ENCODE peak calls at places on chromosomes 4 and X, in nine cellular contexts. H is MCF 10A, T is type B pancreatic cell, I is AG04449, J is HFFc6, O is GM20000, N is testis, G is ascending aorta, R is heart left ventricle. C is an unnamed sample.
A peak's percentile ranks its signal among the peaks of the same experiment; 100 is the strongest.

GRCh38 chr4:96913437-96914075 is 1073.7 kb downstream of the PDHA2 start:
- DNase-seq in H (peak; percentile 52), T (no peak), I (no peak), J (no peak), O (no peak), N (no peak), G (no peak), R (no peak), C (no peak)

GRCh38 chr4:113406723-113407016 is 354.9 kb downstream of the CAMK2D start:
- DNase-seq in H (no peak), T (no peak), I (no peak), J (no peak), O (no peak), N (no peak), G (no peak), R (no peak), C (no peak)

GRCh38 chr4:121726642-121727268 is 30.0 kb upstream of the ANXA5 start:
- DNase-seq in H (peak; percentile 74), T (no peak), I (no peak), J (peak; percentile 71), O (peak; percentile 62), N (no peak), G (no peak), R (no peak), C (no peak)

GRCh38 chr4:11418610-11419009 is 10.1 kb downstream of the HS3ST1 start:
- DNase-seq in H (no peak), T (no peak), I (no peak), J (no peak), O (no peak), N (no peak), G (no peak), R (no peak), C (no peak)

GRCh38 chr4:113901994-113902787 is 77.3 kb downstream of the ARSJ start:
- DNase-seq in H (no peak), T (no peak), I (no peak), J (no peak), O (no peak), N (no peak), G (no peak), R (no peak), C (no peak)

GRCh38 chrX:55778322-55778721 is 60.8 kb downstream of the RRAGB start:
- DNase-seq in H (no peak), T (no peak), I (peak; percentile 24), J (peak; percentile 65), O (no peak), N (no peak), G (no peak), R (no peak), C (no peak)

GRCh38 chr4:37977471-37978452 is 17.6 kb downstream of the PTTG2 start:
- DNase-seq in H (peak; percentile 57), T (peak; percentile 72), I (no peak), J (peak; percentile 72), O (peak; percentile 80), N (peak; percentile 76), G (peak; percentile 44), R (peak; percentile 85), C (no peak)

GRCh38 chr4:77586953-77587383 is 18.7 kb upstream of the CXCL13 start:
- DNase-seq in H (peak; percentile 58), T (no peak), I (no peak), J (no peak), O (peak; percentile 68), N (no peak), G (no peak), R (no peak), C (no peak)

GRCh38 chr4:78666830-78667258 is 109.3 kb upstream of the BMP2K start:
- DNase-seq in H (peak; percentile 36), T (no peak), I (no peak), J (no peak), O (no peak), N (no peak), G (no peak), R (no peak), C (no peak)

GRCh38 chr4:78671812-78672440 is 104.2 kb upstream of the BMP2K start:
- DNase-seq in H (no peak), T (no peak), I (no peak), J (no peak), O (no peak), N (no peak), G (no peak), R (no peak), C (no peak)

GRCh38 chr4:78667337-78667736 is 108.8 kb upstream of the BMP2K start:
- DNase-seq in H (peak; percentile 32), T (no peak), I (no peak), J (no peak), O (no peak), N (no peak), G (no peak), R (no peak), C (no peak)

GRCh38 chr4:78667764-78668163 is 108.4 kb upstream of the BMP2K start:
- DNase-seq in H (no peak), T (no peak), I (no peak), J (no peak), O (peak; percentile 44), N (no peak), G (no peak), R (no peak), C (no peak)

DNA sequence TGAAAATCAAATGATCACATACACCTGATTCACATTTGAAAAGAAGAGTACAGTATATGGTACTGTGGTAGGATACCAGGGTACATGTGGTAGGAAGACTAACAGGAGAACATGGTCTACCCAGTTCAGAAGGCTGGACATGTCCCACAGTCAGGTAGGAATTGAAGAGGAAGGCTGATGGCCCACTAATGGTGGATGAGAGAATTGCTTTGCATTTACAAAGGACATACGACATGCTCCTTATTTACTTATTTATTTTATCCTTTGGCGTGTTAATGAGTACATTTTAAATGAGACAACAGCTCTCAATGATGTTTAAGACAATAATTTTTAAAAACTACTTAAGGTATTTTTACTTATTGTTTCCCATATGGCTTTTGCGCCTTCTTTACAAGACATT is 106.7 kb upstream of the BMP2K start:
- DNase-seq in H (no peak), T (no peak), I (no peak), J (no peak), O (no peak), N (no peak), G (no peak), R (no peak), C (no peak)
- TF ChIP-seq CTCF in H (peak; percentile 25), T (peak; percentile 51), I (no peak), J (peak; percentile 48), O (peak; percentile 9), N (peak; percentile 20), G (no peak), R (no peak), C (peak; percentile 4)

GRCh38 chrX:10512741-10513140 is 107.6 kb downstream of the MID1 start:
- DNase-seq in H (no peak), T (no peak), I (no peak), J (no peak), O (no peak), N (no peak), G (no peak), R (no peak), C (no peak)

GRCh38 chrX:10516781-10517322 is 103.5 kb downstream of the MID1 start:
- DNase-seq in H (no peak), T (no peak), I (no peak), J (no peak), O (no peak), N (no peak), G (no peak), R (no peak), C (no peak)

GRCh38 chrX:10514891-10515290 is 105.5 kb downstream of the MID1 start:
- DNase-seq in H (no peak), T (no peak), I (no peak), J (no peak), O (no peak), N (peak; percentile 15), G (no peak), R (no peak), C (no peak)

GRCh38 chrX:10512258-10512657 is 108.1 kb downstream of the MID1 start:
- DNase-seq in H (peak; percentile 48), T (no peak), I (no peak), J (peak; percentile 28), O (no peak), N (no peak), G (no peak), R (no peak), C (no peak)

DNA sequence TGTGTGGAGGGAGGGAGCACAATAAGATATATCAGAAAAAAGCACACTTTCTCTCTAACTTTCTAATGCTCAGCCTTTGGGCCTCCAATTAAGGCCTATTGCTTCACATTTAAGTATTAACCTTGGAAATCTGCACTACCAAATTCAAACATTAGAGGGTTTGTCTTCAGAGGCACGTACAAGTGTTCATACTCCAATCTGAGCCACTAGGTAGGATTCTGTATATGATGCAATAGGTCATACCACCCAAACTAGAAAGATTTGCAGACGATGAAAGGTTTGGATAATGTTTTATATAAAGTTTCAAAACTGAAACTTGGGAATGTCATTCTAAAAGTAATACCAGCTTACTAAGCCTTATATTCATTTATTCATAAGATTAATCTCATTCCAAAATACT is 106.4 kb downstream of the MID1 start:
- DNase-seq in H (no peak), T (no peak), I (no peak), J (no peak), O (no peak), N (no peak), G (no peak), R (no peak), C (no peak)
- TF ChIP-seq CTCF in H (no peak), T (peak; percentile 22), I (no peak), J (no peak), O (no peak), N (no peak), G (no peak), R (peak; percentile 7), C (no peak)

GRCh38 chr4:88062311-88062710 is 54.9 kb downstream of the PKD2 start:
- DNase-seq in H (no peak), T (no peak), I (no peak), J (no peak), O (no peak), N (no peak), G (no peak), R (no peak), C (no peak)

GRCh38 chr4:88064410-88064809 is 57.0 kb downstream of the PKD2 start:
- DNase-seq in H (no peak), T (no peak), I (no peak), J (no peak), O (no peak), N (no peak), G (no peak), R (no peak), C (no peak)

GRCh38 chr4:88062843-88063242 is 55.4 kb downstream of the PKD2 start:
- DNase-seq in H (no peak), T (no peak), I (no peak), J (no peak), O (no peak), N (no peak), G (no peak), R (no peak), C (no peak)

GRCh38 chr4:88060431-88060830 is 53.0 kb downstream of the PKD2 start:
- DNase-seq in H (no peak), T (no peak), I (no peak), J (no peak), O (no peak), N (no peak), G (no peak), R (no peak), C (no peak)

GRCh38 chr4:88063634-88064296 is 56.3 kb downstream of the PKD2 start:
- DNase-seq in H (no peak), T (no peak), I (no peak), J (no peak), O (no peak), N (no peak), G (no peak), R (no peak), C (no peak)
- TF ChIP-seq CTCF in H (no peak), T (no peak), I (no peak), J (no peak), O (no peak), N (no peak), G (no peak), R (no peak), C (no peak)

GRCh38 chr4:61614256-61614655 is 414.1 kb downstream of the ADGRL3 start:
- DNase-seq in H (no peak), T (no peak), I (no peak), J (no peak), O (no peak), N (no peak), G (no peak), R (no peak), C (no peak)

GRCh38 chr4:61619528-61619927 is 419.4 kb downstream of the ADGRL3 start:
- DNase-seq in H (no peak), T (no peak), I (no peak), J (no peak), O (no peak), N (no peak), G (no peak), R (no peak), C (no peak)
- TF ChIP-seq CTCF in H (no peak), T (peak; percentile 67), I (no peak), J (no peak), O (no peak), N (peak; percentile 24), G (no peak), R (no peak), C (no peak)

C was measured in D721Med.